ENCODE peak calls at places on chromosomes 1 and 21, in ten cellular contexts. U, E, I, L, S, C, B, N, T and H are unnamed samples.

GRCh38 chr1:235093013-235093618 is 35.5 kb downstream of the TOMM20 start:
- DNase-seq in U (peak; percentile 40), E (no peak), I (peak; percentile 81), L (peak; percentile 48), S (peak; percentile 49), C (no peak), B (peak; percentile 38), N (peak; percentile 40), T (peak; percentile 80), H (no peak)

GRCh38 chr1:54275349-54275748 is 75.4 kb downstream of the MRPL37 start:
- DNase-seq in U (no peak), E (no peak), I (peak; percentile 66), L (no peak), S (peak; percentile 61), C (no peak), B (peak; percentile 68), N (peak; percentile 72), T (peak; percentile 83), H (no peak)

GRCh38 chr1:201771466-201771865 is 57.5 kb upstream of the IPO9 start:
- DNase-seq in U (no peak), E (no peak), I (peak; percentile 95), L (no peak), S (no peak), C (no peak), B (no peak), N (no peak), T (peak; percentile 62), H (no peak)

GRCh38 chr1:22658385-22659163 is 5.5 kb downstream of the C1QB start:
- DNase-seq in U (no peak), E (no peak), I (no peak), L (no peak), S (no peak), C (no peak), B (no peak), N (no peak), T (no peak), H (no peak)

GRCh38 chr1:165162671-165163241 is 193.8 kb downstream of the LMX1A start:
- DNase-seq in U (peak; percentile 10), E (no peak), I (no peak), L (no peak), S (no peak), C (no peak), B (peak; percentile 3), N (no peak), T (peak; percentile 3), H (no peak)

GRCh38 chr1:221284028-221284427 is 404.8 kb downstream of the HLX start:
- DNase-seq in U (no peak), E (no peak), I (peak; percentile 65), L (peak; percentile 64), S (peak; percentile 66), C (no peak), B (peak; percentile 28), N (no peak), T (peak; percentile 61), H (no peak)

GRCh38 chr1:224506141-224506814 is 71.7 kb upstream of the WDR26 start:
- DNase-seq in U (no peak), E (no peak), I (no peak), L (no peak), S (no peak), C (no peak), B (peak; percentile 33), N (no peak), T (peak; percentile 61), H (no peak)

GRCh38 chr1:199778324-199778955 is 249.1 kb upstream of the NR5A2 start:
- DNase-seq in U (no peak), E (no peak), I (no peak), L (no peak), S (no peak), C (no peak), B (peak; percentile 6), N (no peak), T (no peak), H (no peak)

GRCh38 chr1:45752441-45753052 is 2.1 kb upstream of the IPP start:
- DNase-seq in U (no peak), E (no peak), I (peak; percentile 28), L (no peak), S (no peak), C (no peak), B (no peak), N (no peak), T (peak; percentile 53), H (no peak)

GRCh38 chr1:155983191-155984023 is 5.1 kb upstream of the ARHGEF2 start:
- DNase-seq in U (no peak), E (no peak), I (peak; percentile 98), L (peak; percentile 20), S (peak; percentile 46), C (no peak), B (peak; percentile 100), N (no peak), T (peak; percentile 100), H (no peak)

GRCh38 chr21:45309541-45310381 is 22.1 kb upstream of the POFUT2 start:
- DNase-seq in U (no peak), E (no peak), I (no peak), L (no peak), S (peak; percentile 87), C (no peak), B (no peak), N (no peak), T (no peak), H (no peak)

GRCh38 chr1:193105821-193106177 is 585 bp upstream of the GLRX2 start:
- DNase-seq in U (no peak), E (no peak), I (no peak), L (no peak), S (no peak), C (no peak), B (no peak), N (no peak), T (no peak), H (no peak)

GRCh38 chr1:116330342-116330652 is 42.7 kb upstream of the ATP1A1 start:
- DNase-seq in U (no peak), E (no peak), I (no peak), L (no peak), S (peak; percentile 16), C (no peak), B (no peak), N (peak; percentile 63), T (no peak), H (no peak)

GRCh38 chr1:67987046-67987799 is 63.2 kb downstream of the DIRAS3 start:
- DNase-seq in U (no peak), E (no peak), I (peak; percentile 94), L (no peak), S (no peak), C (no peak), B (peak; percentile 86), N (no peak), T (peak; percentile 97), H (no peak)

GRCh38 chr1:87330201-87330953 is 1.7 kb downstream of the LMO4 start:
- DNase-seq in U (no peak), E (no peak), I (no peak), L (no peak), S (peak; percentile 9), C (peak; percentile 8), B (peak; percentile 42), N (peak; percentile 34), T (peak; percentile 24), H (no peak)

GRCh38 chr21:37119421-37120218 is 46.6 kb downstream of the TTC3 start:
- DNase-seq in U (no peak), E (no peak), I (peak; percentile 45), L (peak; percentile 34), S (no peak), C (peak; percentile 2), B (no peak), N (no peak), T (no peak), H (no peak)

GRCh38 chr1:108036796-108037545 is 72.0 kb upstream of the VAV3 start:
- DNase-seq in U (no peak), E (no peak), I (no peak), L (no peak), S (no peak), C (no peak), B (no peak), N (no peak), T (no peak), H (no peak)

GRCh38 chr1:11797525-11798216 is 8.1 kb downstream of the MTHFR start:
- DNase-seq in U (no peak), E (no peak), I (peak; percentile 97), L (no peak), S (peak; percentile 96), C (no peak), B (no peak), N (no peak), T (no peak), H (peak; percentile 86)

GRCh38 chr21:17491716-17492414 is 21.0 kb upstream of the CXADR start:
- DNase-seq in U (no peak), E (no peak), I (peak; percentile 97), L (no peak), S (peak; percentile 87), C (no peak), B (peak; percentile 97), N (no peak), T (peak; percentile 98), H (peak; percentile 70)

GRCh38 chr21:33135925-33136324 is 66.0 kb downstream of the OLIG1 start:
- DNase-seq in U (no peak), E (no peak), I (no peak), L (no peak), S (no peak), C (no peak), B (no peak), N (no peak), T (no peak), H (no peak)

GRCh38 chr1:178300350-178300699 is 196.4 kb downstream of the CLEC20A start:
- DNase-seq in U (no peak), E (no peak), I (no peak), L (no peak), S (no peak), C (no peak), B (no peak), N (no peak), T (no peak), H (no peak)

GRCh38 chr1:66271216-66271903 is 262.6 kb upstream of the SGIP1 start:
- DNase-seq in U (no peak), E (no peak), I (peak; percentile 100), L (peak; percentile 89), S (peak; percentile 97), C (peak; percentile 46), B (peak; percentile 98), N (peak; percentile 65), T (peak; percentile 100), H (peak; percentile 97)

GRCh38 chr1:234230414-234230862 is 142.8 kb upstream of the COA6 start:
- DNase-seq in U (no peak), E (no peak), I (no peak), L (no peak), S (no peak), C (peak; percentile 54), B (no peak), N (no peak), T (no peak), H (no peak)

GRCh38 chr21:33123396-33124120 is 53.6 kb downstream of the OLIG1 start:
- DNase-seq in U (no peak), E (no peak), I (no peak), L (no peak), S (no peak), C (no peak), B (peak; percentile 5), N (no peak), T (no peak), H (no peak)